ENCODE peak calls at places on chromosomes 6 and 20, in four cellular contexts. M, R, L and I are unnamed samples.

GRCh38 chr6:112325449-112325848 is 21.7 kb upstream of the RFPL4B start:
- DNase-seq in M (no peak), R (no peak), L (no peak), I (no peak)

GRCh38 chr6:32689531-32690505 is 23.4 kb upstream of the HLA-DQB1 start:
- DNase-seq in M (no peak), R (no peak), L (no peak), I (no peak)

GRCh38 chr6:78243519-78243918 is 590.7 kb downstream of the MEI4 start:
- DNase-seq in M (no peak), R (no peak), L (no peak), I (no peak)

GRCh38 chr20:7798176-7798575 is 142.1 kb downstream of the HAO1 start:
- DNase-seq in M (no peak), R (no peak), L (no peak), I (no peak)

GRCh38 chr6:2798586-2799134 is 33.5 kb downstream of the WRNIP1 start:
- DNase-seq in M (no peak), R (no peak), L (no peak), I (no peak)

GRCh38 chr6:154821099-154821498 is 87.9 kb downstream of the SCAF8 start:
- DNase-seq in M (no peak), R (no peak), L (no peak), I (no peak)

GRCh38 chr6:144595266-144595665 is 310.1 kb downstream of the UTRN start:
- DNase-seq in M (no peak), R (no peak), L (no peak), I (no peak)

GRCh38 chr6:99458319-99458718 is 33.2 kb upstream of the PNISR start:
- DNase-seq in M (no peak), R (no peak), L (no peak), I (no peak)

GRCh38 chr6:37643851-37644672 is 53.6 kb downstream of the MDGA1 start:
- DNase-seq in M (no peak), R (no peak), L (no peak), I (no peak)

GRCh38 chr20:21272279-21272678 is 30.9 kb upstream of the XRN2 start:
- DNase-seq in M (no peak), R (no peak), L (no peak), I (no peak)

GRCh38 chr6:116382587-116382986 is 11.8 kb downstream of the DSE start:
- DNase-seq in M (no peak), R (no peak), L (no peak), I (no peak)

GRCh38 chr6:25279748-25280616 is 808 bp downstream of the CARMIL1 start:
- DNase-seq in M (no peak), R (peak), L (no peak), I (no peak)

GRCh38 chr6:93779086-93779858 is 359.9 kb upstream of the EPHA7 start:
- DNase-seq in M (no peak), R (no peak), L (no peak), I (no peak)

GRCh38 chr6:3987072-3987471 is 91.9 kb downstream of the FAM217A start:
- DNase-seq in M (no peak), R (no peak), L (no peak), I (no peak)

GRCh38 chr20:45337367-45338120 is 10.7 kb downstream of the SDC4 start:
- DNase-seq in M (peak), R (no peak), L (no peak), I (no peak)

GRCh38 chr20:51488331-51488730 is 54.2 kb downstream of the NFATC2 start:
- DNase-seq in M (no peak), R (no peak), L (no peak), I (no peak)

GRCh38 chr6:32664827-32665362 is 1.6 kb downstream of the HLA-DQB1 start:
- DNase-seq in M (no peak), R (peak), L (no peak), I (no peak)

GRCh38 chr6:16684896-16685554 is 76.2 kb downstream of the ATXN1 start:
- DNase-seq in M (no peak), R (peak), L (no peak), I (no peak)

GRCh38 chr6:88558981-88559380 is 392.8 kb upstream of the CNR1 start:
- DNase-seq in M (no peak), R (no peak), L (no peak), I (no peak)

GRCh38 chr6:24981385-24981758 is 45.6 kb upstream of the RIPOR2 start:
- DNase-seq in M (no peak), R (no peak), L (no peak), I (no peak)

GRCh38 chr6:150445486-150445885 is 76.7 kb downstream of the IYD start:
- DNase-seq in M (no peak), R (no peak), L (no peak), I (no peak)